ENCODE peak calls at places on chromosomes 6 and 20, in five cellular contexts. One of them, this sample, is unnamed.

GRCh38 chr6:46024122-46024769 is 8.6 kb upstream of the CLIC5 start:
- DNase-seq in H1: no peak
- DNase-seq in HCT116: no peak
- DNase-seq in HepG2: no peak
- DNase-seq in GM12878: no peak
- DNase-seq in this sample: peak

GRCh38 chr6:112153926-112154621 is 66.7 kb downstream of the FAM229B start:
- DNase-seq in H1: no peak
- DNase-seq in GM12878: no peak
- DNase-seq in HCT116: no peak
- DNase-seq in HepG2: no peak
- DNase-seq in this sample: peak

GRCh38 chr6:77217896-77218295 is 245.4 kb downstream of the HTR1B start:
- DNase-seq in H1: no peak
- DNase-seq in HepG2: no peak
- DNase-seq in GM12878: no peak
- DNase-seq in HCT116: no peak
- DNase-seq in this sample: no peak

GRCh38 chr6:39309942-39310531 is 4.2 kb downstream of the KCNK17 start:
- DNase-seq in GM12878: no peak
- DNase-seq in H1: peak
- DNase-seq in HCT116: peak
- DNase-seq in HepG2: peak
- DNase-seq in this sample: peak

GRCh38 chr6:140160494-140160893 is 786.0 kb upstream of the CITED2 start:
- DNase-seq in HCT116: no peak
- DNase-seq in HepG2: no peak
- DNase-seq in H1: no peak
- DNase-seq in GM12878: no peak
- DNase-seq in this sample: no peak

GRCh38 chr6:44642870-44643522 is 255.5 kb downstream of the CDC5L start:
- DNase-seq in GM12878: no peak
- DNase-seq in HCT116: no peak
- DNase-seq in H1: no peak
- DNase-seq in HepG2: no peak
- DNase-seq in this sample: no peak

GRCh38 chr6:99592900-99593299 is 13.7 kb upstream of the PRDM13 start:
- DNase-seq in HCT116: no peak
- DNase-seq in H1: no peak
- DNase-seq in HepG2: no peak
- DNase-seq in GM12878: no peak
- DNase-seq in this sample: no peak

GRCh38 chr20:43963872-43964791 is 49.5 kb downstream of the TOX2 start:
- DNase-seq in HepG2: no peak
- DNase-seq in HCT116: no peak
- DNase-seq in GM12878: no peak
- DNase-seq in H1: no peak
- DNase-seq in this sample: no peak

GRCh38 chr20:63080411-63080810 is 73.6 kb upstream of the BHLHE23 start:
- DNase-seq in H1: no peak
- DNase-seq in HepG2: no peak
- DNase-seq in HCT116: no peak
- DNase-seq in GM12878: no peak
- DNase-seq in this sample: no peak

GRCh38 chr20:31868853-31869672 is 1.3 kb downstream of the DUSP15 start:
- DNase-seq in H1: no peak
- DNase-seq in HCT116: no peak
- DNase-seq in HepG2: no peak
- DNase-seq in GM12878: no peak
- DNase-seq in this sample: no peak

GRCh38 chr6:53192590-53193232 is 44.1 kb upstream of the GCM1 start:
- DNase-seq in GM12878: no peak
- DNase-seq in HCT116: no peak
- DNase-seq in HepG2: no peak
- DNase-seq in H1: no peak
- DNase-seq in this sample: no peak

GRCh38 chr20:37699202-37699601 is 5.4 kb downstream of the CTNNBL1 start:
- DNase-seq in HepG2: no peak
- DNase-seq in HCT116: no peak
- DNase-seq in GM12878: no peak
- DNase-seq in H1: no peak
- DNase-seq in this sample: no peak

GRCh38 chr6:98039876-98040605 is 757.0 kb upstream of the MMS22L start:
- DNase-seq in HCT116: no peak
- DNase-seq in H1: peak
- DNase-seq in GM12878: no peak
- DNase-seq in HepG2: no peak
- DNase-seq in this sample: no peak

GRCh38 chr6:81144346-81144745 is 608.1 kb downstream of the TENT5A start:
- DNase-seq in HepG2: no peak
- DNase-seq in HCT116: no peak
- DNase-seq in GM12878: no peak
- DNase-seq in H1: no peak
- DNase-seq in this sample: no peak

GRCh38 chr20:1415667-1416468 is 23.0 kb upstream of the FKBP1A start:
- DNase-seq in HCT116: peak
- DNase-seq in GM12878: no peak
- DNase-seq in HepG2: peak
- DNase-seq in H1: no peak
- DNase-seq in this sample: peak

GRCh38 chr20:46253391-46253790 is 54.9 kb downstream of the CDH22 start:
- DNase-seq in HCT116: peak
- DNase-seq in HepG2: peak
- DNase-seq in H1: peak
- DNase-seq in GM12878: no peak
- DNase-seq in this sample: no peak

GRCh38 chr6:110537208-110538123 is 61.1 kb upstream of the SLC22A16 start:
- DNase-seq in GM12878: no peak
- DNase-seq in H1: no peak
- DNase-seq in HepG2: peak
- DNase-seq in HCT116: peak
- DNase-seq in this sample: no peak

GRCh38 chr6:11172501-11173337 is 59.7 kb downstream of the NEDD9 start:
- DNase-seq in HepG2: peak
- DNase-seq in GM12878: no peak
- DNase-seq in HCT116: peak
- DNase-seq in H1: peak
- DNase-seq in this sample: peak

GRCh38 chr20:10671850-10672578 is 1.8 kb downstream of the JAG1 start:
- DNase-seq in HepG2: no peak
- DNase-seq in H1: no peak
- DNase-seq in GM12878: no peak
- DNase-seq in HCT116: no peak
- DNase-seq in this sample: peak

GRCh38 chr6:35810831-35811698 is 5.9 kb downstream of the LHFPL5 start:
- DNase-seq in H1: no peak
- DNase-seq in HepG2: peak
- DNase-seq in HCT116: peak
- DNase-seq in GM12878: no peak
- DNase-seq in this sample: no peak

GRCh38 chr6:35213161-35213823 is 464 bp upstream of the SCUBE3 start:
- DNase-seq in GM12878: no peak
- DNase-seq in HepG2: no peak
- DNase-seq in H1: no peak
- DNase-seq in HCT116: no peak
- DNase-seq in this sample: no peak

GRCh38 chr6:26571592-26572296 is 25.0 kb upstream of the ABT1 start:
- DNase-seq in GM12878: peak
- DNase-seq in HepG2: peak
- DNase-seq in HCT116: peak
- DNase-seq in H1: no peak
- DNase-seq in this sample: peak

GRCh38 chr20:63750807-63751470 is 11.4 kb downstream of the SLC2A4RG start:
- DNase-seq in GM12878: no peak
- DNase-seq in HepG2: no peak
- DNase-seq in H1: no peak
- DNase-seq in HCT116: no peak
- DNase-seq in this sample: peak

GRCh38 chr6:74870403-74870802 is 335.4 kb downstream of the COL12A1 start:
- DNase-seq in H1: no peak
- DNase-seq in HCT116: peak
- DNase-seq in HepG2: peak
- DNase-seq in GM12878: no peak
- DNase-seq in this sample: no peak

GRCh38 chr6:16519265-16520242 is 241.7 kb downstream of the ATXN1 start:
- DNase-seq in GM12878: no peak
- DNase-seq in H1: no peak
- DNase-seq in HCT116: no peak
- DNase-seq in HepG2: peak
- DNase-seq in this sample: no peak

GRCh38 chr6:722608-723007 is 29.7 kb upstream of the EXOC2 start:
- DNase-seq in H1: no peak
- DNase-seq in HepG2: no peak
- DNase-seq in GM12878: no peak
- DNase-seq in HCT116: no peak
- DNase-seq in this sample: no peak
- TF ChIP-seq SRF in H1: no peak
- TF ChIP-seq SRF in HepG2: no peak
- TF ChIP-seq SRF in GM12878: no peak
- TF ChIP-seq SRF in HCT116: no peak
- TF ChIP-seq SRF in this sample: no peak

GRCh38 chr6:147789430-147789947 is 281.0 kb downstream of the SAMD5 start:
- DNase-seq in H1: no peak
- DNase-seq in GM12878: no peak
- DNase-seq in HepG2: no peak
- DNase-seq in HCT116: no peak
- DNase-seq in this sample: no peak

GRCh38 chr6:147779624-147780023 is 271.1 kb downstream of the SAMD5 start:
- DNase-seq in GM12878: no peak
- DNase-seq in HepG2: no peak
- DNase-seq in H1: no peak
- DNase-seq in HCT116: no peak
- DNase-seq in this sample: no peak

GRCh38 chr6:147787407-147787806 is 278.9 kb downstream of the SAMD5 start:
- DNase-seq in GM12878: no peak
- DNase-seq in HepG2: peak
- DNase-seq in H1: no peak
- DNase-seq in HCT116: no peak
- DNase-seq in this sample: no peak

GRCh38 chr6:147782302-147782701 is 273.8 kb downstream of the SAMD5 start:
- DNase-seq in GM12878: no peak
- DNase-seq in HepG2: no peak
- DNase-seq in HCT116: no peak
- DNase-seq in H1: no peak
- DNase-seq in this sample: no peak

DNA sequence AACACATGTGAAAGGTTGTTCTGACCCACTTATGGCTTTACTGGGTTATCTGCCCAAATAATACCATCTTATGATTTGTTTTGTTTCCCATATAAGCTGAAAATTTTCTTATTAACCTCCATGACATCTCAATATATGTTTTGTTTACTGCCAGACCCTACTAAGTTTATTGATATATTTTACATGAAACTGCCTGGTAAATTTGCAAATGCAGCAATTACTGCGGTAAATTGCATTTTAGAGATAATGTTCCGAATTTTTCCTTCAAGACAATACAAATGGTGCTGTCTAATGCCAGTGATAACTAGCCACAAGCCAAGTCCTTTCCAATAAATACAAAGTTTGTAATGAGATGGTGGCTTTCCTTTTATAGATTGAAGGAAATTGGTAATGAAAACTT is 275.9 kb downstream of the SAMD5 start:
- DNase-seq in H1: no peak
- DNase-seq in HCT116: no peak
- DNase-seq in GM12878: no peak
- DNase-seq in HepG2: no peak
- DNase-seq in this sample: no peak
- TF ChIP-seq SRF in H1: no peak
- TF ChIP-seq SRF in HCT116: no peak
- TF ChIP-seq SRF in GM12878: no peak
- TF ChIP-seq SRF in HepG2: no peak
- TF ChIP-seq SRF in this sample: no peak

GRCh38 chr20:19348582-19348981 is 136.1 kb downstream of the SLC24A3 start:
- DNase-seq in H1: no peak
- DNase-seq in GM12878: no peak
- DNase-seq in HCT116: no peak
- DNase-seq in HepG2: no peak
- DNase-seq in this sample: no peak

GRCh38 chr20:19349879-19350278 is 137.4 kb downstream of the SLC24A3 start:
- DNase-seq in GM12878: no peak
- DNase-seq in HepG2: no peak
- DNase-seq in HCT116: no peak
- DNase-seq in H1: no peak
- DNase-seq in this sample: no peak

GRCh38 chr20:19347943-19348456 is 135.6 kb downstream of the SLC24A3 start:
- DNase-seq in GM12878: peak
- DNase-seq in HepG2: no peak
- DNase-seq in HCT116: no peak
- DNase-seq in H1: no peak
- DNase-seq in this sample: no peak

GRCh38 chr20:19354950-19355349 is 142.5 kb downstream of the SLC24A3 start:
- DNase-seq in HepG2: no peak
- DNase-seq in GM12878: no peak
- DNase-seq in HCT116: no peak
- DNase-seq in H1: no peak
- DNase-seq in this sample: no peak

DNA sequence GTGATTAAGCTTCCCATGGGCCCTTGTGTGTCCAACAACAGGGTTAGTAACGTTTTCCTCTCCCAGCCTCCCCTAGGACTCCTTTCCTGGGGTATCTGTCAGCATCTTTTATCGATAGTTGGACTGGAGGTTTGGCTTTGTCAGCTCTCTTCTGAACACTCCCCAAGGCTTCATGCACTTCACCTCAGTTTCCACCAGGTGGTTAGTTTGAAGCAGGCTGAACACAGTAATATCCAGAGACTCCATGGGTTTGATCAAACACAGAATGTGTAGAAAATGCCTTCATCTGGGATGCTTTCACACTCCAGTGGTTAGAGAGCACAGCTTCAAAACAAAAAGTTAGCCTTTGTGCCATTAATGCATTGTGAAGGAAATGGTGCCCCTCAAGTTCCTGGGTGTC is 139.1 kb downstream of the SLC24A3 start:
- DNase-seq in H1: no peak
- DNase-seq in HepG2: no peak
- DNase-seq in GM12878: no peak
- DNase-seq in HCT116: no peak
- DNase-seq in this sample: no peak
- TF ChIP-seq SRF in H1: no peak
- TF ChIP-seq SRF in HepG2: no peak
- TF ChIP-seq SRF in GM12878: no peak
- TF ChIP-seq SRF in HCT116: no peak
- TF ChIP-seq SRF in this sample: no peak

DNA sequence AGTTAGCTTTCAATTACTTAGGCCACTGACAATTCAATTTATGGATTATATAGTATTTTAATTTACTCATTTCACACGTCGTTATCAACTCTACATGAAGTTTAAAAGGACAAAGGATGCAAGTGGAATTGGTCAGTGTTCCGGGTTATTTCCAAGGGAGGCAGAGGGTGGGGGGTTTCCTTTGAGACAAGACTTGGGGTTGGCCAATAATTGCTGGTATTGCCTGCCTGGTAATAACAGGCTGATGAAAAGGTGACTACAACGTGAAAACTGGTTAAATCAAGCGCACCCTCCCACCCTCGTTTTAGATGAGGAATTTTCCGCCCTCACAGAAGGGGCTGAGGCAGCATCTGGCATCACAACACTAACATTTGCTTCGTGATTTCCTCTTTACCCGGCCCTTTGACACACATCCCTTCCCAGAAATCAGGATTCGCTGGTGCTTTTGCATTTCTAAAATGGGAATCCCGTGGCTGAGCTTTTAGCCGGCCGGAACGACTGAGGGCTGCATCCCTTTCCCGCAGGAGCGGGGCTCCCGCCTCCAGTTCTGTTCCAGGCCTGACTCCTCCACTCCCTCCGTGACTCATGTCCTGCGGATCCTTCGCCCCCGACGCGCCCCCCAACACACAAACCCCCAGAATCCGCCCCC is 1.0 kb upstream of the PIM1 start:
- DNase-seq in GM12878: no peak
- DNase-seq in H1: no peak
- DNase-seq in HepG2: no peak
- DNase-seq in HCT116: no peak
- DNase-seq in this sample: peak
- TF ChIP-seq SRF in GM12878: no peak
- TF ChIP-seq SRF in H1: no peak
- TF ChIP-seq SRF in HepG2: no peak
- TF ChIP-seq SRF in HCT116: no peak
- TF ChIP-seq SRF in this sample: peak

This sample was measured in K562.